ENCODE peak calls at places on chromosome 19, in six cellular contexts. O is IMR-90, Y is mesendoderm, N is neuronal stem cell, E is H1, U is trophoblast cell. W is an unnamed sample.

GRCh38 chr19:1608414-1609391 is 3.4 kb upstream of the UQCR11 start:
- DNase-seq in O (no peak), Y (no peak), N (no peak), E (no peak), U (peak; percentile 89), W (no peak)

GRCh38 chr19:33799507-33799906 is 2.8 kb downstream of the KCTD15 start:
- DNase-seq in O (no peak), Y (peak; percentile 66), N (no peak), E (no peak), U (no peak), W (peak; percentile 58)

GRCh38 chr19:17997969-17998826 is 9.8 kb upstream of the ARRDC2 start:
- DNase-seq in O (peak; percentile 24), Y (peak; percentile 47), N (no peak), E (peak; percentile 89), U (no peak), W (peak; percentile 72)

GRCh38 chr19:31478241-31478640 is 129.0 kb upstream of the TSHZ3 start:
- DNase-seq in O (no peak), Y (no peak), N (no peak), E (no peak), U (no peak), W (no peak)

GRCh38 chr19:10751109-10751972 is 33.5 kb downstream of the DNM2 start:
- DNase-seq in O (no peak), Y (peak; percentile 61), N (no peak), E (no peak), U (peak; percentile 43), W (no peak)

GRCh38 chr19:48991823-48992570 is 1.1 kb downstream of the GYS1 start:
- DNase-seq in O (peak; percentile 83), Y (peak; percentile 86), N (no peak), E (no peak), U (peak; percentile 86), W (peak; percentile 51)

GRCh38 chr19:30778961-30779690 is 406.9 kb downstream of the ZNF536 start:
- DNase-seq in O (no peak), Y (no peak), N (no peak), E (peak; percentile 1), U (no peak), W (no peak)

GRCh38 chr19:50361290-50362029 is 4.0 kb downstream of the NAPSA start:
- DNase-seq in O (no peak), Y (peak; percentile 42), N (no peak), E (no peak), U (no peak), W (no peak)

GRCh38 chr19:489418-490196 is 6.7 kb upstream of the MADCAM1 start:
- DNase-seq in O (peak; percentile 8), Y (peak; percentile 63), N (no peak), E (peak; percentile 73), U (no peak), W (peak; percentile 64)

GRCh38 chr19:46147791-46148288 is at the start of gene IGFL2:
- DNase-seq in O (no peak), Y (no peak), N (no peak), E (no peak), U (peak; percentile 88), W (no peak)

GRCh38 chr19:43575955-43576451 is 402 bp downstream of the PINLYP start:
- DNase-seq in O (no peak), Y (no peak), N (no peak), E (no peak), U (peak; percentile 60), W (peak; percentile 39)

GRCh38 chr19:33368074-33368864 is 5.2 kb upstream of the CEBPG start:
- DNase-seq in O (peak; percentile 65), Y (no peak), N (no peak), E (no peak), U (peak; percentile 56), W (no peak)

GRCh38 chr19:5086725-5087439 is 118.0 kb downstream of the KDM4B start:
- DNase-seq in O (no peak), Y (peak; percentile 86), N (no peak), E (peak; percentile 79), U (no peak), W (peak; percentile 91)

GRCh38 chr19:746208-746819 is 4.6 kb upstream of the MISP start:
- DNase-seq in O (no peak), Y (no peak), N (no peak), E (no peak), U (no peak), W (no peak)

GRCh38 chr19:47331931-47332547 is at the start of gene C5AR2:
- DNase-seq in O (no peak), Y (no peak), N (no peak), E (no peak), U (no peak), W (no peak)

GRCh38 chr19:19203012-19203856 is at the start of gene NR2C2AP:
- DNase-seq in O (peak; percentile 83), Y (peak; percentile 88), N (peak; percentile 65), E (peak; percentile 88), U (peak; percentile 94), W (peak; percentile 85)

GRCh38 chr19:10508707-10509106 is 5.6 kb upstream of the KEAP1 start:
- DNase-seq in O (peak; percentile 28), Y (no peak), N (no peak), E (no peak), U (peak; percentile 32), W (no peak)

GRCh38 chr19:33248954-33249613 is 23.4 kb upstream of the SLC7A10 start:
- DNase-seq in O (no peak), Y (peak; percentile 21), N (no peak), E (no peak), U (peak; percentile 99), W (no peak)

GRCh38 chr19:494171-495046 is 1.9 kb upstream of the MADCAM1 start:
- DNase-seq in O (no peak), Y (no peak), N (no peak), E (no peak), U (no peak), W (peak; percentile 35)

GRCh38 chr19:38173324-38174041 is 50.5 kb downstream of the DPF1 start:
- DNase-seq in O (peak; percentile 36), Y (no peak), N (no peak), E (no peak), U (no peak), W (no peak)

GRCh38 chr19:16143399-16144215 is at the start of gene HSH2D:
- DNase-seq in O (no peak), Y (peak; percentile 56), N (no peak), E (peak; percentile 59), U (peak; percentile 89), W (peak; percentile 93)

GRCh38 chr19:36209372-36209771 is 5.1 kb downstream of the ZNF565 start:
- DNase-seq in O (no peak), Y (no peak), N (no peak), E (no peak), U (no peak), W (no peak)

GRCh38 chr19:14320253-14320652 is 61.0 kb upstream of the ADGRE5 start:
- DNase-seq in O (no peak), Y (no peak), N (no peak), E (no peak), U (no peak), W (no peak)

GRCh38 chr19:51697169-51697776 is 4.1 kb downstream of the SPACA6 start:
- DNase-seq in O (no peak), Y (no peak), N (no peak), E (no peak), U (no peak), W (no peak)

GRCh38 chr19:54137913-54138776 is 583 bp downstream of the CNOT3 start:
- DNase-seq in O (no peak), Y (peak; percentile 27), N (no peak), E (peak; percentile 67), U (no peak), W (no peak)

DNA sequence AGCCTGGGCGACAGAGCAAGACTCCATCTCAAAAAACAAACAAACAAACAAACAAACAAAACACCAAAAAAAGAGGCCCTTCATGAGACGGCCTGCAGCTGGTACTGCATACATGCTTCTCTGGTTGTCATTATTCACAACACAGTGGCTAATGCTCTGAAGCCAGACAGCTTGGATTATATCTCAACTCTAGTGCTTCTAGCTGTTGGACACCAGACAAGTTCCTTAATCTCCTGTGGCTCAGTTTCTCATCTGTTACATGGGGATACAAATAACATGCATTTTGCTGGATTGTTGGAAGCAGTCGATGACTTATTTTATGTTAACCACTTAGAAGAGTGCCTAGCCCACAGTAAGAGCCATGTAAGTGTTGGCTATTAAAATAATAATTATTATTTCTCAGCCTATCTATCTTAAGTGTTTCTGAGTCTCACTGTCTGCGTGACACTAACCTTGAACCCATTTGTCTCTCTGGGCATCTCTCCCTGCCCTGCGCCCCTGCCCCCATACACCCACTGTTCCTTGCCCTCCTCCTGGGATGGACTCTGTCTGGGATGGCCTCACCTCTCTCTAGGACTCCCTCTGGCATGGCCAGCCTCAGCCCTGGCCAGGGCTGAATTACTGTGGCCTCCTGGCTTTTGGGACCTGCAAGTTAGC is 3.1 kb upstream of the JUNB start:
- DNase-seq in O (no peak), Y (no peak), N (no peak), E (no peak), U (no peak), W (no peak)
- H3K18ac ChIP-seq in O (peak overlapping the region; percentile 39), Y (peak overlapping the region; percentile 33), N (peak overlapping the region; percentile 60), E (peak overlapping the region; percentile 85), U (peak overlapping the region; percentile 62), W (no peak overlapping the region)

DNA sequence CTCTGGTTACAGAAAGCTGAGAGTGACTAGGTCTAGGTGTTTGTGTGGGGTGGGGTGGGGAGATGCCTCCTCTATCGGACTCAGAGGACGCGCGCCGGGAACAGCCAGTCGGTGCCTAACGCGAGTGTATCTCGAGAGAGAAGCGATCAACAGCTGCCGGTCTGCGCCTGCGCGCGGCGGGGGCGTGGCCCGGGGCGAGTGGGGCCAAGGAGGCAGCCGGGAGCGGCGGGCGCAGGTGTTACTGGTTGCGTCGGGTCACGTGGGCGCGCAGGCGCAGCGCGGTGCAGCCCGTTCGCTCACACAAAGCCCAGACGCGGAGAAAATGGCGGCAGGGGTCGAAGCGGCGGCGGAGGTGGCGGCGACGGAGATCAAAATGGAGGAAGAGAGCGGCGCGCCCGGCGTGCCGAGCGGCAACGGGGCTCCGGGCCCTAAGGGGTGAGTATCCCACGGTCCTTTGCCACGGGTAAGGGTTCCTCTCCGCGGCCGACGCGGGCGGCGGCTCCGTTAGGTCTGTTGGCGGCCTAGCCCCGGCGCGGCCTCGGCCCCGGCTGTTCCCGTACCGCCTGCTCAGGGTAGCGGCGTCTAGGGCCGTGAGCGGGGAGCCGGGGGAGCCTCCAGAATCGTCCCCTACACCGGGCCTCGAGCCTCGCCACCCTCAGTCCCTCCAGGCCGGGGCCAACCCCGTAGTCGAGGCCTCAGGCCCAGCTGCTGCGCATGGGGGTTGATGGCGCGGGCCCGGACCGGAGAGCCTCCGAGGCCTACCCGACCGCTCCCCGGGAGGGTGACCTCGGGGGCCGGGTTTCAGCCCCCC is at the start of gene HNRNPM:
- DNase-seq in O (peak; percentile 95), Y (peak; percentile 98), N (peak; percentile 98), E (peak; percentile 100), U (peak; percentile 100), W (peak; percentile 99)
- H3K18ac ChIP-seq in O (peak within 1 kb of the TSS; percentile 62), Y (peak within 1 kb of the TSS; percentile 85), N (peak within 1 kb of the TSS; percentile 99), E (peak within 1 kb of the TSS; percentile 95), U (peak within 1 kb of the TSS; percentile 96), W (peak within 1 kb of the TSS; percentile 96)

DNA sequence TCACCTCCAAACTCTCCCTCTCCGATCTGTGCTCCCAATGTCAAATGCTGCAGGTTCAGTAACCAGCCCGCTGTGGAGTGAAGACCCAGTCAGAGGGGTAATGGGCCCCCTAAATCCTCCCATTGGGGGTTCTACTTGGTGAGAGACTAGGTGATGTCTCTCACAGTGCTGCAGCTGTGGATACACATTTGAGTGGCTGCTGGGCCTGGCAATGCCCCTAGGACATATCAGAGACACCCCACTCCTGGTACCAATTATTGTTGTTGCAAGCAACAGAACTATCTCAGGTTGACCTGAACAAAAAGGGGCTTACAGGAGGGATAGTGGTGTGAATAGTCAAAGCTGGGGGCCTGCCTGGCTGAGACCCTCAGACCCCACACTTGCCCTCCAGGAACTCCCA is 4.6 kb downstream of the MATK start:
- DNase-seq in O (no peak), Y (no peak), N (no peak), E (no peak), U (no peak), W (no peak)
- H3K18ac ChIP-seq in O (no peak overlapping the region), Y (no peak overlapping the region), N (no peak overlapping the region), E (no peak overlapping the region), U (no peak overlapping the region), W (no peak overlapping the region)

GRCh38 chr19:56538761-56539263 is at the start of gene ZFP28:
- DNase-seq in O (no peak), Y (peak; percentile 65), N (no peak), E (peak; percentile 59), U (no peak), W (peak; percentile 80)
- H3K18ac ChIP-seq in O (peak within 1 kb of the TSS; percentile 95), Y (peak within 1 kb of the TSS; percentile 44), N (peak within 1 kb of the TSS; percentile 97), E (peak within 1 kb of the TSS; percentile 71), U (peak within 1 kb of the TSS; percentile 91), W (peak within 1 kb of the TSS; percentile 98)